ENCODE peak calls at places on chromosomes 13 and 19, in nine cellular contexts. C, B, I, E, Y, K, J, U and G are unnamed samples.
A peak's percentile ranks its signal among the peaks of the same experiment; 100 is the strongest.

GRCh38 chr13:49410477-49410876 is 33.4 kb downstream of the CAB39L start:
- DNase-seq in Y (no peak), C (no peak), I (no peak), E (no peak), J (no peak), U (no peak), B (no peak), K (no peak), G (no peak)

GRCh38 chr13:57633950-57634828 is 2.6 kb downstream of the PCDH17 start:
- DNase-seq in Y (no peak), I (no peak), J (no peak), U (peak; percentile 55), E (no peak), C (no peak), K (no peak), B (no peak), G (no peak)

GRCh38 chr13:60009300-60010248 is 154.2 kb downstream of the DIAPH3 start:
- DNase-seq in C (no peak), Y (no peak), E (no peak), I (no peak), U (peak; percentile 60), B (peak; percentile 61), K (no peak), J (no peak), G (no peak)

GRCh38 chr19:9498183-9498902 is at the start of gene ZNF560:
- DNase-seq in I (no peak), B (no peak), Y (peak; percentile 1), J (peak; percentile 6), K (no peak), U (peak; percentile 23), C (no peak), E (peak; percentile 2), G (peak; percentile 13)

GRCh38 chr13:110576736-110577476 is 15.4 kb upstream of the RAB20 start:
- DNase-seq in E (no peak), B (no peak), K (no peak), C (no peak), Y (no peak), J (no peak), U (no peak), I (no peak), G (no peak)

GRCh38 chr19:37594982-37595382 is 306 bp downstream of the ZNF540 start:
- DNase-seq in C (peak; percentile 81), K (peak; percentile 60), I (peak; percentile 58), U (peak; percentile 88), Y (peak; percentile 61), J (peak; percentile 10), B (peak; percentile 50), E (peak; percentile 65), G (peak; percentile 65)

GRCh38 chr19:17023805-17024204 is 2.8 kb downstream of the CPAMD8 start:
- DNase-seq in K (no peak), U (no peak), J (no peak), E (no peak), B (no peak), C (no peak), Y (no peak), I (no peak), G (no peak)

GRCh38 chr13:21800847-21801616 is 130.2 kb downstream of the FGF9 start:
- DNase-seq in C (no peak), Y (no peak), I (no peak), B (no peak), U (no peak), J (no peak), E (no peak), K (no peak), G (no peak)

GRCh38 chr13:51477653-51478324 is 25.0 kb upstream of the INTS6 start:
- DNase-seq in K (no peak), U (no peak), E (no peak), B (no peak), C (no peak), J (no peak), Y (no peak), I (no peak), G (no peak)